ENCODE peak calls at places on chromosome 21, in nine cellular contexts. One of them, this sample, is unnamed.

GRCh38 chr21:31554511-31555022 is 104.9 kb upstream of the SOD1 start:
- DNase-seq in OCI-LY7: no peak
- DNase-seq in GM23248: peak; percentile 50
- DNase-seq in neuronal stem cell: peak; percentile 57
- DNase-seq in endothelial cell of umbilical vein: no peak
- DNase-seq in K562: no peak
- DNase-seq in MM.1S: peak; percentile 89
- DNase-seq in hepatocyte: no peak
- DNase-seq in GM23338: peak; percentile 73
- DNase-seq in this sample: peak; percentile 82

GRCh38 chr21:16863541-16863940 is 649.3 kb upstream of the CXADR start:
- DNase-seq in OCI-LY7: no peak
- DNase-seq in GM23248: no peak
- DNase-seq in neuronal stem cell: no peak
- DNase-seq in endothelial cell of umbilical vein: no peak
- DNase-seq in K562: no peak
- DNase-seq in MM.1S: no peak
- DNase-seq in hepatocyte: no peak
- DNase-seq in GM23338: no peak
- DNase-seq in this sample: no peak

GRCh38 chr21:30166171-30166570 is 434 bp downstream of the CLDN17 start:
- DNase-seq in OCI-LY7: no peak
- DNase-seq in GM23248: no peak
- DNase-seq in neuronal stem cell: no peak
- DNase-seq in endothelial cell of umbilical vein: no peak
- DNase-seq in K562: no peak
- DNase-seq in MM.1S: no peak
- DNase-seq in hepatocyte: no peak
- DNase-seq in GM23338: no peak
- DNase-seq in this sample: no peak

GRCh38 chr21:38159355-38159754 is 97.4 kb upstream of the KCNJ15 start:
- DNase-seq in OCI-LY7: peak; percentile 63
- DNase-seq in GM23248: peak; percentile 88
- DNase-seq in neuronal stem cell: peak; percentile 44
- DNase-seq in endothelial cell of umbilical vein: peak; percentile 81
- DNase-seq in K562: peak; percentile 87
- DNase-seq in MM.1S: peak; percentile 87
- DNase-seq in hepatocyte: peak; percentile 78
- DNase-seq in GM23338: peak; percentile 89
- DNase-seq in this sample: peak; percentile 80

GRCh38 chr21:37860416-37860815 is 55.8 kb downstream of the KCNJ6 start:
- DNase-seq in OCI-LY7: no peak
- DNase-seq in GM23248: no peak
- DNase-seq in neuronal stem cell: no peak
- DNase-seq in endothelial cell of umbilical vein: no peak
- DNase-seq in K562: no peak
- DNase-seq in MM.1S: no peak
- DNase-seq in hepatocyte: no peak
- DNase-seq in GM23338: no peak
- DNase-seq in this sample: no peak

GRCh38 chr21:44013380-44014088 is 1.4 kb downstream of the TRAPPC10 start:
- DNase-seq in OCI-LY7: peak; percentile 56
- DNase-seq in GM23248: peak; percentile 58
- DNase-seq in neuronal stem cell: no peak
- DNase-seq in endothelial cell of umbilical vein: peak; percentile 37
- DNase-seq in K562: peak; percentile 15
- DNase-seq in MM.1S: peak; percentile 66
- DNase-seq in hepatocyte: peak; percentile 30
- DNase-seq in GM23338: peak; percentile 34
- DNase-seq in this sample: no peak

GRCh38 chr21:27329255-27329851 is 362.5 kb upstream of the ADAMTS5 start:
- DNase-seq in OCI-LY7: no peak
- DNase-seq in GM23248: no peak
- DNase-seq in neuronal stem cell: no peak
- DNase-seq in endothelial cell of umbilical vein: no peak
- DNase-seq in K562: no peak
- DNase-seq in MM.1S: no peak
- DNase-seq in hepatocyte: no peak
- DNase-seq in GM23338: no peak
- DNase-seq in this sample: no peak

GRCh38 chr21:16522512-16522911 is 792.7 kb downstream of the USP25 start:
- DNase-seq in OCI-LY7: no peak
- DNase-seq in GM23248: peak; percentile 40
- DNase-seq in neuronal stem cell: no peak
- DNase-seq in endothelial cell of umbilical vein: no peak
- DNase-seq in K562: no peak
- DNase-seq in MM.1S: no peak
- DNase-seq in hepatocyte: no peak
- DNase-seq in GM23338: no peak
- DNase-seq in this sample: peak; percentile 78

GRCh38 chr21:37458669-37459276 is 92.2 kb downstream of the DYRK1A start:
- DNase-seq in OCI-LY7: no peak
- DNase-seq in GM23248: no peak
- DNase-seq in neuronal stem cell: no peak
- DNase-seq in endothelial cell of umbilical vein: no peak
- DNase-seq in K562: no peak
- DNase-seq in MM.1S: no peak
- DNase-seq in hepatocyte: no peak
- DNase-seq in GM23338: peak; percentile 65
- DNase-seq in this sample: no peak

GRCh38 chr21:31564439-31564838 is 95.1 kb upstream of the SOD1 start:
- DNase-seq in OCI-LY7: no peak
- DNase-seq in GM23248: no peak
- DNase-seq in neuronal stem cell: no peak
- DNase-seq in endothelial cell of umbilical vein: no peak
- DNase-seq in K562: no peak
- DNase-seq in MM.1S: no peak
- DNase-seq in hepatocyte: no peak
- DNase-seq in GM23338: no peak
- DNase-seq in this sample: peak; percentile 78

DNA sequence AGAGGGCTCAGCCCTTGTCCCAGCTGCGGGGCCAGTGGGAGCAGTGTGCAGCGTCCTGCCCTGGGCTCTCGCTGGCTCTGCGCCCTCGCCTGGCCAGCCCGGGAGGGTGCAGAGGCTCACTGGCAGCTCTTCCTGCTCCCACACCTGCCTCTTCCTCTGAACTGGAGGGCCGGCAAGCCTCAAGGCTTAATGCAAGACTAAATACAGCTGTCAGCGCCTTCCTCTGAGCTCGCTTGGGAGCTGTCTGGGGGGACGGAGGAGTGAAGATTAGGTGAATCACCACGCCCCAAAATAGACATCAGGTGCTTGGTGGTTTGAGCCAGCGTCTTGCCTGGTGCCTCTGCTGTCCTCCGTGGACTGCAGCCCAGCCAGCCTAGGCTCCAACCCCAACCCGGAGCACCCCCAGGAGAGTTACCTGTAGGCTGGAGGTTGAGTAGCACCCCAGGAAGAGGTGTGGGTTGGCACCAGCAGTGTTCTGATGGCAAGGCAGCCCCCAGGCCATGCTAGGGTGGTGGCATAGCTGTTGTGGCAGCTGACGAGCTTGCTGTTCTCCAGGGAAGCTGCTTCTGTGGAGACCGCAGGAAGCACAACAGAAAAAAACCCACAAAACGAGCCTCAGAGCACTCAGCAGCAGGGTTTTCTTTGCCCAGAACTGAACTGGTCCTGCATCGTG is 36.9 kb downstream of the UMODL1 start:
- DNase-seq in OCI-LY7: peak; percentile 98
- DNase-seq in GM23248: peak; percentile 70
- DNase-seq in neuronal stem cell: peak; percentile 20
- DNase-seq in endothelial cell of umbilical vein: peak; percentile 58
- DNase-seq in K562: peak; percentile 83
- DNase-seq in MM.1S: peak; percentile 100
- DNase-seq in hepatocyte: peak; percentile 88
- DNase-seq in GM23338: peak; percentile 75
- DNase-seq in this sample: peak; percentile 25
- H2AFZ ChIP-seq in OCI-LY7: peak overlapping the region; percentile 22
- H2AFZ ChIP-seq in GM23248: no peak overlapping the region
- H2AFZ ChIP-seq in neuronal stem cell: peak overlapping the region; percentile 10
- H2AFZ ChIP-seq in endothelial cell of umbilical vein: no peak overlapping the region
- H2AFZ ChIP-seq in K562: no peak overlapping the region
- H2AFZ ChIP-seq in MM.1S: peak overlapping the region; percentile 71
- H2AFZ ChIP-seq in hepatocyte: no peak overlapping the region
- H2AFZ ChIP-seq in GM23338: peak overlapping the region; percentile 76
- H2AFZ ChIP-seq in this sample: no peak overlapping the region

GRCh38 chr21:35510294-35510693 is 461.2 kb upstream of the RUNX1 start:
- DNase-seq in OCI-LY7: no peak
- DNase-seq in GM23248: no peak
- DNase-seq in neuronal stem cell: no peak
- DNase-seq in endothelial cell of umbilical vein: no peak
- DNase-seq in K562: no peak
- DNase-seq in MM.1S: no peak
- DNase-seq in hepatocyte: no peak
- DNase-seq in GM23338: no peak
- DNase-seq in this sample: no peak

GRCh38 chr21:35509004-35509704 is 460.1 kb upstream of the RUNX1 start:
- DNase-seq in OCI-LY7: no peak
- DNase-seq in GM23248: peak; percentile 23
- DNase-seq in neuronal stem cell: no peak
- DNase-seq in endothelial cell of umbilical vein: no peak
- DNase-seq in K562: no peak
- DNase-seq in MM.1S: no peak
- DNase-seq in hepatocyte: no peak
- DNase-seq in GM23338: no peak
- DNase-seq in this sample: no peak

GRCh38 chr21:35506352-35506751 is 457.2 kb upstream of the RUNX1 start:
- DNase-seq in OCI-LY7: no peak
- DNase-seq in GM23248: no peak
- DNase-seq in neuronal stem cell: no peak
- DNase-seq in endothelial cell of umbilical vein: peak; percentile 60
- DNase-seq in K562: no peak
- DNase-seq in MM.1S: no peak
- DNase-seq in hepatocyte: no peak
- DNase-seq in GM23338: peak; percentile 68
- DNase-seq in this sample: peak; percentile 84

GRCh38 chr21:35511298-35512162 is 462.4 kb upstream of the RUNX1 start:
- DNase-seq in OCI-LY7: no peak
- DNase-seq in GM23248: peak; percentile 71
- DNase-seq in neuronal stem cell: no peak
- DNase-seq in endothelial cell of umbilical vein: no peak
- DNase-seq in K562: no peak
- DNase-seq in MM.1S: no peak
- DNase-seq in hepatocyte: no peak
- DNase-seq in GM23338: no peak
- DNase-seq in this sample: peak; percentile 58

DNA sequence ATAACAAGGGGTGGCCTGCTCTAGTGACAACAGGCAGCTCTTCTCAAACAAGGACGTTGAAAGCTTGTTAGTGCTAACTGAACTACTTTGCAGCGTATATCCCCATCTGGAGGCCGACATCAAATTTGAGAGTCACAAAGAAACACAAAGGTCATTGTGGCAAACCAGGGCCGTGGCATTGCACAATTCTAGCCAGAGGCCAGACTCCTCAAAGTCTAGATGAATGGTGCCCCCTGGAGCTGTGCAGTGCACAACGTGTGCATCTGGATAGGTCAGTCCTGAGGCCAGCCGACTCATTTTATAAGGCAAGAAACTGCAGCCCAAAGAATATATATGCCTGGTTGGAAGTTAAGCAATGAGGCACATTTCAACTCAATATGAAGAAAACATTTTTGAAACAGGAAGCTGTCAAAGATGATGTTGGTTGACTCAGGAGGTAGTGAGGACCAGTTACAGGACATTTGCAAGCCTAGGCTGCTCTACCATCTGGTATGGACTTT is 459.3 kb upstream of the RUNX1 start:
- DNase-seq in OCI-LY7: peak; percentile 17
- DNase-seq in GM23248: peak; percentile 83
- DNase-seq in neuronal stem cell: peak; percentile 17
- DNase-seq in endothelial cell of umbilical vein: no peak
- DNase-seq in K562: peak; percentile 35
- DNase-seq in MM.1S: no peak
- DNase-seq in hepatocyte: peak; percentile 37
- DNase-seq in GM23338: peak; percentile 85
- DNase-seq in this sample: peak; percentile 65
- H3K27ac ChIP-seq in OCI-LY7: no peak overlapping the region
- H3K27ac ChIP-seq in GM23248: peak overlapping the region; percentile 3
- H3K27ac ChIP-seq in neuronal stem cell: no peak overlapping the region
- H3K27ac ChIP-seq in endothelial cell of umbilical vein: no peak overlapping the region
- H3K27ac ChIP-seq in K562: no peak overlapping the region
- H3K27ac ChIP-seq in MM.1S: no peak overlapping the region
- H3K27ac ChIP-seq in hepatocyte: no peak overlapping the region
- H3K27ac ChIP-seq in GM23338: no peak overlapping the region
- H3K27ac ChIP-seq in this sample: no peak overlapping the region

GRCh38 chr21:34360488-34361241 is 3.1 kb upstream of the KCNE2 start:
- DNase-seq in OCI-LY7: peak; percentile 50
- DNase-seq in GM23248: no peak
- DNase-seq in neuronal stem cell: no peak
- DNase-seq in endothelial cell of umbilical vein: no peak
- DNase-seq in K562: no peak
- DNase-seq in MM.1S: no peak
- DNase-seq in hepatocyte: no peak
- DNase-seq in GM23338: no peak
- DNase-seq in this sample: no peak
- H2AFZ ChIP-seq in OCI-LY7: peak overlapping the region; percentile 84
- H2AFZ ChIP-seq in GM23248: no peak overlapping the region
- H2AFZ ChIP-seq in neuronal stem cell: no peak overlapping the region
- H2AFZ ChIP-seq in endothelial cell of umbilical vein: no peak overlapping the region
- H2AFZ ChIP-seq in K562: no peak overlapping the region
- H2AFZ ChIP-seq in MM.1S: no peak overlapping the region
- H2AFZ ChIP-seq in hepatocyte: no peak overlapping the region
- H2AFZ ChIP-seq in GM23338: no peak overlapping the region
- H2AFZ ChIP-seq in this sample: no peak overlapping the region

DNA sequence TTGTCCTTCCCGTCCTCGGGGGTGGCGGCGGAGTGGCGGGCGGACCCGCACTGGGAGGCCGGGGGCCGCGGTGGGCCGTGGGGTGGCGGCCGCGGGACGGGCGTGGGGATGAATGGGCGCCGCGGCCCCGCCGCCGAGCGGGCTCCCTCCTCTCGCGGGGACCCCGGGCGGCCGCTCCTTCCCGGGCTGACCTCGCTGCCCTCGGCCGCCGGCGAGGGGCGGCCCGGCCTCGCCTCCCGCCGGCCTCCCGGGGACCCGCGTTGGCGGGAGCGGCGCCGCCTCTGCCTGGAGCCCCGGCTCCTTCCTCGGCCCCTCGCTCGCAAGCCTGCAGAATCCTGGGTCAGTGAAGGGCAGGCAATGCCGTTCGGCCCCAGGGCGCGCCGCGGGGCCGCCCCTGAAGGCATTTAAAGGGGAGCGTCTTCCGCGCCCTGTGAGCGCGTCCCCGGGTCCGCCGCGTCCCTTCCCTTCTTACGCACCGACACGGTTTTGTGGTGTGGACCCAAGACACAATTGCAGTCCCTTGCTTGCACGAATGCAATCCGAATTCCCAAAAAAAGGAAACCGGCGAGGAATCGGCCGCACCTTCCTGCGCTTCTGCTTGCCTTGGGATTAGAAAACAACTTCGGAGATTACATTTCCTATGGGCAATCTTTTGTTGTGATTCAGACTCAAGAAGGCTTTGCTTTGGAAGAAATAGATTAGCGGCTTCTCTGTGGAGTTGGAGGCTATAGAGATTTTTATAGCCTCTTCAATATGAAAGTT is 776 bp downstream of the ITSN1 start:
- DNase-seq in OCI-LY7: peak; percentile 19
- DNase-seq in GM23248: peak; percentile 57
- DNase-seq in neuronal stem cell: no peak
- DNase-seq in endothelial cell of umbilical vein: peak; percentile 54
- DNase-seq in K562: peak; percentile 50
- DNase-seq in MM.1S: peak; percentile 58
- DNase-seq in hepatocyte: peak; percentile 63
- DNase-seq in GM23338: peak; percentile 64
- DNase-seq in this sample: peak; percentile 20
- H3K27ac ChIP-seq in OCI-LY7: no peak overlapping the region
- H3K27ac ChIP-seq in GM23248: peak overlapping the region; percentile 63
- H3K27ac ChIP-seq in neuronal stem cell: peak overlapping the region; percentile 91
- H3K27ac ChIP-seq in endothelial cell of umbilical vein: peak overlapping the region; percentile 54
- H3K27ac ChIP-seq in K562: no peak overlapping the region
- H3K27ac ChIP-seq in MM.1S: no peak overlapping the region
- H3K27ac ChIP-seq in hepatocyte: peak overlapping the region; percentile 82
- H3K27ac ChIP-seq in GM23338: peak overlapping the region; percentile 16
- H3K27ac ChIP-seq in this sample: peak overlapping the region; percentile 62

This sample was measured in astrocyte.